ENCODE peak calls at places on chromosomes 12 and 14, in five cellular contexts. X is HT1080; Q is thoracic aorta; H is HTR-8/SVneo; U is activated CD8-positive, alpha-beta memory T cell treated with anti-CD3 and anti-CD28 coated beads for 1 hour. B is an unnamed sample.

GRCh38 chr12:2460051-2460450 is 334.7 kb upstream of the FKBP4 start:
- DNase-seq in H (no peak), X (no peak), U (no peak), Q (no peak), B (no peak)

GRCh38 chr12:78204926-78205325 is 374.2 kb downstream of the NAV3 start:
- DNase-seq in X (no peak), Q (no peak), H (no peak), U (no peak), B (no peak)

GRCh38 chr12:66011731-66012130 is 118.8 kb downstream of the LLPH start:
- DNase-seq in H (no peak), X (no peak), Q (no peak), U (no peak), B (no peak)

GRCh38 chr12:79019672-79020071 is 155.1 kb downstream of the SYT1 start:
- DNase-seq in Q (no peak), H (no peak), U (no peak), X (no peak), B (no peak)

GRCh38 chr12:76144253-76144564 is 59.7 kb upstream of the NAP1L1 start:
- DNase-seq in U (no peak), X (peak; percentile 64), Q (no peak), H (no peak), B (no peak)

GRCh38 chr12:120532701-120533238 is 1.4 kb upstream of the RNF10 start:
- DNase-seq in Q (no peak), U (no peak), H (no peak), X (no peak), B (no peak)

GRCh38 chr14:56247495-56248087 is 129.4 kb downstream of the PELI2 start:
- DNase-seq in H (no peak), Q (no peak), U (no peak), X (no peak), B (no peak)

GRCh38 chr12:111557271-111558106 is 41.6 kb downstream of the ATXN2 start:
- DNase-seq in H (peak; percentile 47), Q (no peak), X (no peak), U (no peak), B (no peak)

GRCh38 chr12:12582895-12583303 is 20.2 kb upstream of the DUSP16 start:
- DNase-seq in H (peak; percentile 38), X (peak; percentile 32), Q (no peak), U (no peak), B (no peak)

GRCh38 chr12:42761601-42762350 is 172.2 kb upstream of the PRICKLE1 start:
- DNase-seq in U (no peak), X (no peak), Q (no peak), H (no peak), B (no peak)

GRCh38 chr12:121637231-121637914 is 11.0 kb downstream of the ORAI1 start:
- DNase-seq in U (no peak), X (no peak), Q (no peak), H (no peak), B (no peak)

GRCh38 chr14:58258156-58258555 is 13.5 kb downstream of the PSMA3 start:
- DNase-seq in X (no peak), Q (no peak), U (no peak), H (no peak), B (no peak)

GRCh38 chr12:131455218-131455506 is 255.7 kb upstream of the SFSWAP start:
- DNase-seq in X (no peak), U (no peak), Q (no peak), H (no peak), B (no peak)

GRCh38 chr12:12925383-12925782 is 26.6 kb downstream of the GPRC5D start:
- DNase-seq in X (no peak), H (no peak), U (no peak), Q (no peak), B (no peak)

GRCh38 chr12:81520064-81520945 is 238.8 kb downstream of the PPFIA2 start:
- DNase-seq in U (no peak), Q (no peak), H (no peak), X (peak; percentile 31), B (no peak)

GRCh38 chr12:107396991-107397390 is 288.6 kb upstream of the PWP1 start:
- DNase-seq in Q (no peak), H (no peak), U (no peak), X (no peak), B (no peak)

GRCh38 chr12:29782821-29783772 is 645 bp downstream of the TMTC1 start:
- DNase-seq in U (no peak), H (no peak), Q (no peak), X (no peak), B (peak; percentile 88)

GRCh38 chr14:75861161-75861621 is 120.6 kb downstream of the TGFB3 start:
- DNase-seq in U (no peak), X (peak; percentile 74), Q (no peak), H (no peak), B (no peak)

GRCh38 chr12:124513297-124513867 is 54.0 kb downstream of the NCOR2 start:
- DNase-seq in X (peak; percentile 26), H (no peak), Q (no peak), U (no peak), B (no peak)

GRCh38 chr12:107983871-107984480 is 145.1 kb upstream of the WSCD2 start:
- DNase-seq in X (peak; percentile 8), U (no peak), H (no peak), Q (no peak), B (no peak)

GRCh38 chr12:93094988-93095737 is 166.1 kb upstream of the EEA1 start:
- DNase-seq in H (no peak), U (no peak), X (peak; percentile 24), Q (no peak), B (no peak)

GRCh38 chr14:97021001-97021400 is 223.8 kb downstream of the VRK1 start:
- DNase-seq in U (no peak), Q (no peak), X (no peak), H (no peak), B (no peak)

GRCh38 chr12:131759176-131759575 is 48.3 kb downstream of the SFSWAP start:
- DNase-seq in X (no peak), H (no peak), Q (no peak), U (no peak), B (no peak)